ENCODE peak calls at places on chromosomes 6 and 20, in eight cellular contexts. L, W, R, H, I, X, P and S are unnamed samples.

GRCh38 chr20:44745560-44746366 is at the start of gene KCNK15:
- DNase-seq in P (peak; percentile 68), L (peak; percentile 74), X (peak; percentile 54), R (peak; percentile 13), I (no peak), H (peak; percentile 35), W (no peak), S (peak; percentile 47)

GRCh38 chr6:156378853-156379252 is 398.3 kb upstream of the ARID1B start:
- DNase-seq in R (no peak), L (no peak), H (no peak), W (no peak), X (no peak), P (no peak), I (no peak), S (no peak)

GRCh38 chr20:25007491-25008305 is 15.1 kb upstream of the APMAP start:
- DNase-seq in R (no peak), P (no peak), I (no peak), X (no peak), H (no peak), L (peak; percentile 37), W (no peak), S (no peak)

GRCh38 chr6:79468116-79468515 is 69.1 kb downstream of the LCA5 start:
- DNase-seq in W (no peak), L (no peak), X (no peak), P (no peak), I (no peak), R (peak; percentile 61), H (no peak), S (no peak)

GRCh38 chr6:169830876-169831275 is 79.5 kb downstream of the ERMARD start:
- DNase-seq in X (no peak), P (no peak), W (no peak), R (no peak), L (peak; percentile 49), H (no peak), I (no peak), S (no peak)

GRCh38 chr6:33197431-33198048 is 2.9 kb downstream of the RXRB start:
- DNase-seq in W (peak; percentile 66), H (peak; percentile 55), R (peak; percentile 72), I (no peak), P (peak; percentile 82), L (peak; percentile 77), X (no peak), S (no peak)

GRCh38 chr6:43277643-43278523 is 20.2 kb upstream of the SLC22A7 start:
- DNase-seq in W (no peak), P (peak; percentile 44), I (no peak), L (no peak), H (no peak), R (no peak), X (no peak), S (no peak)

GRCh38 chr6:56749632-56750151 is 107.0 kb upstream of the DST start:
- DNase-seq in H (no peak), R (peak; percentile 92), P (no peak), L (no peak), I (no peak), X (no peak), W (peak; percentile 91), S (no peak)

GRCh38 chr20:33158637-33159385 is 9.1 kb upstream of the BPIFA2 start:
- DNase-seq in L (no peak), R (no peak), H (no peak), I (no peak), W (no peak), P (no peak), X (no peak), S (no peak)

GRCh38 chr6:31180500-31180899 is 10.0 kb upstream of the POU5F1 start:
- DNase-seq in I (no peak), P (no peak), W (no peak), X (peak; percentile 33), R (peak; percentile 80), H (peak; percentile 82), L (peak; percentile 86), S (no peak)

GRCh38 chr6:157510329-157511188 is 129.6 kb downstream of the ZDHHC14 start:
- DNase-seq in P (no peak), H (no peak), L (no peak), W (no peak), I (no peak), X (no peak), R (no peak), S (no peak)

GRCh38 chr6:127641905-127642304 is 64.9 kb downstream of the C6orf58 start:
- DNase-seq in W (peak; percentile 24), H (peak; percentile 22), P (peak; percentile 72), X (no peak), R (peak; percentile 62), I (peak; percentile 3), L (no peak), S (peak; percentile 15)

GRCh38 chr6:82030761-82031160 is 216.8 kb downstream of the IBTK start:
- DNase-seq in I (no peak), L (no peak), W (no peak), R (no peak), P (no peak), X (no peak), H (no peak), S (no peak)

GRCh38 chr6:159788276-159788675 is 1.1 kb downstream of the TCP1 start:
- DNase-seq in H (no peak), R (no peak), L (no peak), X (no peak), W (no peak), I (no peak), P (peak; percentile 13), S (no peak)

GRCh38 chr20:48096957-48097890 is 311.9 kb upstream of the SULF2 start:
- DNase-seq in R (no peak), L (peak; percentile 54), I (no peak), X (no peak), P (no peak), H (no peak), W (peak; percentile 7), S (no peak)

GRCh38 chr20:15199698-15200097 is 862.3 kb upstream of the FLRT3 start:
- DNase-seq in L (no peak), I (no peak), H (no peak), P (no peak), W (no peak), R (no peak), X (no peak), S (no peak)

GRCh38 chr6:143443096-143443495 is 7.4 kb downstream of the ADAT2 start:
- DNase-seq in W (no peak), R (no peak), I (no peak), X (no peak), L (no peak), P (no peak), H (no peak), S (no peak)

DNA sequence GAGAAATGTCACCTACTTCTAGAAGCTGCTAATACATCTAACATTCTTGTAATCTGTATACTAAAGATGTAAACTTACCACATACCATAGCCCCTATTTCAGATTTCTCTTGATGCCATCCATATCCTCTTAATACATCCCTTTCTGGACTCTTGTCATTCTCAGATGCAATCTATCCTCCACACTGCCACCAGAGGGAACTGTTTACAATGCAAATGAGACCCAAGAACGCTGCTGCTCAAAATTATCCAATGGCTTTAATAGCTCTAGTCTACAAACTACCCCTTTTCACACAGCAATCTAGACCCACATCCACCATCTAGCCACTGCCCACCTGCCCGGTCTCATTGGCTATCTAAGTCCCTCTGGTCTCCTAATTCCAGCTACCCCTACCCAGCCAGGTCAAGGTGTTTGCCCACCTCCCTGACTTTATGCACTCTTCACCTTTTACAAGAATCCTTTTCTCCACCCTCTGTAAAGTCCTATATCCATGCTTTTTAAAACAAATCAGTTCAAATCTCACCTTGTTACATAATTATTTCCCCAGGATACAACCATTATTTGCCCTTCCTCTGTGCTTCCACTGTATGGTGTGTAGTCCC is 14.8 kb downstream of the FAXC start:
- DNase-seq in W (peak; percentile 57), X (no peak), H (peak; percentile 46), L (no peak), I (peak; percentile 11), R (peak; percentile 78), P (peak; percentile 66), S (no peak)
- TF ChIP-seq CTCF in W (peak; percentile 63), X (no peak), H (peak; percentile 84), L (peak; percentile 51), I (peak; percentile 73), R (peak; percentile 82), P (peak; percentile 70), S (peak; percentile 30)

DNA sequence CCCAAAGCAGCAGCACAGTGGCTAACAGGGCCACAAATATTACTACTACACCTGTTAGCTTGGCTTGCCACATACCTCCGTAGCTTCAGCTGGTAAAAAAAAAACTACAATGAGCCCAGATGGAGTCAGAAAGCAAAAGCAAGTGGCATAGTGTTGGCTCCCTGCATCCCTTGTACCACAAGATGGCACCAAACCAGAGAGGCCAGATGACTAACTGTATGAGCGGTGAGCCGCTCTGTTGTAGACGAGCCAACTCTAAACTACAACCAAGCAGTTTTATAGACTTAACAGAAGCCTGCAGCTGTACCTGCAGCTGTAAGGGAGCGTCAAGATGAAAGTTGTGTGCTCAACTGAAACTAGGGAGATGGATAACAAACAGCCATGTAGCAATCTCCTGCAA is 84.5 kb upstream of the MCHR2 start:
- DNase-seq in H (peak; percentile 29), I (no peak), P (peak; percentile 69), X (no peak), R (peak; percentile 36), L (no peak), W (peak; percentile 32), S (no peak)
- TF ChIP-seq CTCF in H (peak; percentile 63), I (peak; percentile 47), P (peak; percentile 70), X (no peak), R (peak; percentile 40), L (no peak), W (peak; percentile 36), S (no peak)

GRCh38 chr6:99613398-99613704 is 6.7 kb downstream of the PRDM13 start:
- DNase-seq in R (peak; percentile 31), W (no peak), P (peak; percentile 89), X (no peak), L (no peak), H (peak; percentile 69), I (no peak), S (peak; percentile 87)
- TF ChIP-seq CTCF in R (peak; percentile 24), W (no peak), P (peak; percentile 67), X (peak; percentile 24), L (peak; percentile 38), H (peak; percentile 39), I (peak; percentile 51), S (peak; percentile 66)

DNA sequence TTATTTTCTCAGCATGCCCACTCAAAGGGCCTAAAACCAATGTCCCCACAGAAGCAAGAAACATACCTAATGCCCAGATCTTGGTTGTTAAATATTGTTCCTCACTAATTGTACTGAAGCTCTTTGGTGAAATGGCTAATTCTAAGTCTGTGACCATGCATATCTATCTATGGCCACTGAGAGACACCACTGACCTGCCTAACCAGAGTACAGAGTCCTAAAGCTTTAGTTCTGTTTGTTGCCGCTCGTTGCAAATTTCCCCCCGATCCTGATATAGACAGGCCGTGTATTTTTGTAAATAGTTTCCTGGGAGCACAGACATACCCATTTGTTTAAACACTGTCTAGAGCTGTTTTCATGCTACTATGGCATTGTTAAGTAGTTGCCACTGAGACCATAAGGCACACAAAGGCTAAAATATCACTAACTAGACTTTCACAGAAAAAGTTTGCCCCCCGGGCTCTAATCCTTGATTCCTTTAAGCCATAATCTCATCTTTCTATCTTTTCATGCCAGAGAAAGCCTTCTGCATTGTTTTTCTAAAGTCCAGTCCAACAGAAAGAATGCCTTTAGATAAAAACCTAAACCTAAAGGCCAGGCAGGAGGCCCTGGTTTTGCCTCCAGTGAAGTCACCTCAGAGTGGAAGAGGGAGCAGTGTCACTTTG is 48.7 kb downstream of the DNAAF9 start:
- DNase-seq in P (peak; percentile 30), R (no peak), X (no peak), L (no peak), I (no peak), H (no peak), W (no peak), S (no peak)
- TF ChIP-seq CTCF in P (peak; percentile 30), R (no peak), X (no peak), L (no peak), I (no peak), H (no peak), W (no peak), S (no peak)